ENCODE peak calls at places on chromosomes 1 and 21, in five cellular contexts. G is NCI-H460, A is T-helper 17 cell, Y is fibroblast of the aortic adventitia, E is T-helper 1 cell. I is an unnamed sample.

GRCh38 chr1:228194436-228194835 is 13.4 kb upstream of the OBSCN start:
- DNase-seq in G (no peak), A (no peak), Y (no peak), E (no peak), I (no peak)

GRCh38 chr1:31811605-31812004 is 4.2 kb downstream of the SPOCD1 start:
- DNase-seq in G (no peak), A (no peak), Y (peak), E (no peak), I (peak)

GRCh38 chr1:25035523-25036116 is 105.5 kb upstream of the RUNX3 start:
- DNase-seq in G (no peak), A (no peak), Y (no peak), E (no peak), I (no peak)

GRCh38 chr1:90613371-90613770 is 103.7 kb downstream of the BARHL2 start:
- DNase-seq in G (no peak), A (no peak), Y (no peak), E (no peak), I (no peak)

GRCh38 chr21:14559144-14559543 is 13.0 kb upstream of the SAMSN1 start:
- DNase-seq in G (no peak), A (no peak), Y (no peak), E (no peak), I (no peak)

GRCh38 chr1:95407146-95407863 is 173.3 kb downstream of the RWDD3 start:
- DNase-seq in G (no peak), A (no peak), Y (no peak), E (no peak), I (no peak)

GRCh38 chr1:152392909-152393308 is 21.2 kb downstream of the CRNN start:
- DNase-seq in G (no peak), A (peak), Y (no peak), E (no peak), I (no peak)

GRCh38 chr1:20194224-20194623 is 7.9 kb upstream of the PLA2G2C start:
- DNase-seq in G (no peak), A (no peak), Y (no peak), E (no peak), I (no peak)

GRCh38 chr1:60277269-60277668 is 203.7 kb upstream of the C1orf87 start:
- DNase-seq in G (no peak), A (no peak), Y (no peak), E (no peak), I (no peak)

GRCh38 chr21:27196651-27197050 is 229.8 kb upstream of the ADAMTS5 start:
- DNase-seq in G (no peak), A (no peak), Y (no peak), E (no peak), I (no peak)

GRCh38 chr1:9505142-9505541 is 34.1 kb upstream of the SLC25A33 start:
- DNase-seq in G (no peak), A (no peak), Y (no peak), E (no peak), I (no peak)

GRCh38 chr1:65050735-65051134 is 84.4 kb upstream of the JAK1 start:
- DNase-seq in G (no peak), A (no peak), Y (no peak), E (no peak), I (no peak)

GRCh38 chr1:170692866-170693575 is 29.1 kb downstream of the PRRX1 start:
- DNase-seq in G (peak), A (no peak), Y (peak), E (no peak), I (peak)

GRCh38 chr1:13771745-13772144 is 71.8 kb downstream of the PRDM2 start:
- DNase-seq in G (no peak), A (no peak), Y (no peak), E (no peak), I (no peak)

GRCh38 chr1:173175514-173176146 is 31.5 kb downstream of the TNFSF4 start:
- DNase-seq in G (no peak), A (no peak), Y (no peak), E (no peak), I (no peak)

GRCh38 chr1:66652556-66652955 is 99.7 kb upstream of the DYNLT5 start:
- DNase-seq in G (no peak), A (no peak), Y (no peak), E (no peak), I (no peak)

GRCh38 chr1:86703696-86704455 is 500 bp upstream of the SH3GLB1 start:
- DNase-seq in G (peak), A (peak), Y (no peak), E (peak), I (peak)

GRCh38 chr21:44878053-44878982 is 4.8 kb upstream of the PTTG1IP start:
- DNase-seq in G (peak), A (no peak), Y (peak), E (no peak), I (no peak)

GRCh38 chr1:31954607-31955283 is 16.6 kb upstream of the PTP4A2 start:
- DNase-seq in G (peak), A (no peak), Y (peak), E (no peak), I (peak)

GRCh38 chr1:115476616-115477015 is 138.6 kb upstream of the NGF start:
- DNase-seq in G (no peak), A (no peak), Y (peak), E (no peak), I (no peak)

GRCh38 chr1:39957299-39958020 is 2.5 kb downstream of the MFSD2A start:
- DNase-seq in G (no peak), A (no peak), Y (peak), E (no peak), I (no peak)

GRCh38 chr1:19872190-19872589 is 10.0 kb upstream of the OTUD3 start:
- DNase-seq in G (no peak), A (no peak), Y (no peak), E (no peak), I (no peak)

GRCh38 chr1:109478806-109479205 is 4.9 kb upstream of the ATXN7L2 start:
- DNase-seq in G (no peak), A (peak), Y (no peak), E (no peak), I (no peak)

GRCh38 chr1:171844381-171844780 is 3.1 kb downstream of the DNM3 start:
- DNase-seq in G (no peak), A (no peak), Y (no peak), E (no peak), I (no peak)

GRCh38 chr1:57620589-57620988 is 196.7 kb upstream of the DAB1 start:
- DNase-seq in G (no peak), A (no peak), Y (no peak), E (no peak), I (no peak)

GRCh38 chr1:205077158-205077933 is 6.9 kb downstream of the TMEM81 start:
- DNase-seq in G (no peak), A (no peak), Y (peak), E (no peak), I (no peak)

GRCh38 chr1:241451981-241452380 is 67.6 kb downstream of the FH start:
- DNase-seq in G (no peak), A (no peak), Y (no peak), E (no peak), I (no peak)

GRCh38 chr1:233543338-233544255 is 70.3 kb upstream of the KCNK1 start:
- DNase-seq in G (peak), A (no peak), Y (peak), E (no peak), I (no peak)

GRCh38 chr1:100184536-100184935 is 6.5 kb upstream of the LRRC39 start:
- DNase-seq in G (no peak), A (no peak), Y (no peak), E (no peak), I (no peak)

GRCh38 chr1:62438163-62438562 is 1.3 kb downstream of the USP1 start:
- DNase-seq in G (no peak), A (no peak), Y (peak), E (no peak), I (no peak)

GRCh38 chr1:203640723-203641523 is 14.3 kb downstream of the ATP2B4 start:
- DNase-seq in G (no peak), A (no peak), Y (no peak), E (no peak), I (no peak)

GRCh38 chr1:48718116-48718630 is 58.5 kb downstream of the BEND5 start:
- DNase-seq in G (no peak), A (no peak), Y (no peak), E (no peak), I (no peak)

GRCh38 chr1:160779662-160780397 is 16.1 kb upstream of the LY9 start:
- DNase-seq in G (no peak), A (no peak), Y (no peak), E (no peak), I (no peak)

GRCh38 chr1:60227581-60228252 is 154.1 kb upstream of the C1orf87 start:
- DNase-seq in G (no peak), A (no peak), Y (no peak), E (no peak), I (peak)

GRCh38 chr1:171664976-171665375 is 12.5 kb upstream of the MYOC start:
- DNase-seq in G (no peak), A (no peak), Y (peak), E (no peak), I (no peak)